ENCODE peak calls at places on chromosomes 11 and 22, in five cellular contexts. L is endothelial cell of umbilical vein, C is pancreas, T is prostate gland, N is RWPE2. G is an unnamed sample.

GRCh38 chr22:32701021-32701420 is 100.5 kb upstream of the TIMP3 start:
- DNase-seq in L (no peak), C (no peak), T (no peak), N (no peak), G (no peak)

GRCh38 chr22:22425783-22426624 is 82.5 kb downstream of the ZNF280B start:
- DNase-seq in L (no peak), C (no peak), T (no peak), N (no peak), G (no peak)

GRCh38 chr22:19716829-19717105 is 2.5 kb downstream of the SEPTIN5 start:
- DNase-seq in L (no peak), C (no peak), T (no peak), N (no peak), G (no peak)

GRCh38 chr11:77397631-77398030 is 76.3 kb downstream of the PAK1 start:
- DNase-seq in L (no peak), C (no peak), T (no peak), N (no peak), G (no peak)

GRCh38 chr11:119322360-119322739 is 5.4 kb upstream of the MCAM start:
- DNase-seq in L (peak), C (no peak), T (no peak), N (no peak), G (no peak)

GRCh38 chr11:62948765-62949320 is 27.7 kb upstream of the CHRM1 start:
- DNase-seq in L (no peak), C (no peak), T (no peak), N (no peak), G (no peak)

GRCh38 chr11:108733479-108734116 is 68.7 kb downstream of the DDX10 start:
- DNase-seq in L (peak), C (no peak), T (no peak), N (no peak), G (no peak)

GRCh38 chr11:32353884-32354283 is 81.5 kb downstream of the WT1 start:
- DNase-seq in L (no peak), C (no peak), T (no peak), N (no peak), G (no peak)

GRCh38 chr11:130001491-130002351 is 914 bp downstream of the PRDM10 start:
- DNase-seq in L (peak), C (no peak), T (peak), N (no peak), G (peak)

GRCh38 chr22:23282089-23282501 is 101.8 kb downstream of the BCR start:
- DNase-seq in L (peak), C (peak), T (peak), N (peak), G (peak)

GRCh38 chr22:50206599-50206998 is 5.8 kb downstream of the SELENOO start:
- DNase-seq in L (peak), C (peak), T (no peak), N (no peak), G (peak)

GRCh38 chr11:14393889-14394288 is 34.9 kb upstream of the RRAS2 start:
- DNase-seq in L (no peak), C (no peak), T (no peak), N (no peak), G (no peak)

GRCh38 chr11:69641681-69642548 is 959 bp downstream of the CCND1 start:
- DNase-seq in L (peak), C (no peak), T (no peak), N (peak), G (no peak)

GRCh38 chr22:50542416-50542927 is 3.2 kb upstream of the KLHDC7B start:
- DNase-seq in L (no peak), C (no peak), T (no peak), N (no peak), G (no peak)

GRCh38 chr22:25781801-25782200 is 39.8 kb downstream of the MYO18B start:
- DNase-seq in L (no peak), C (no peak), T (no peak), N (no peak), G (no peak)

GRCh38 chr11:62554377-62554776 is 7.8 kb upstream of the AHNAK start:
- DNase-seq in L (no peak), C (no peak), T (no peak), N (no peak), G (no peak)

GRCh38 chr11:62553839-62554361 is 7.3 kb upstream of the AHNAK start:
- DNase-seq in L (no peak), C (no peak), T (no peak), N (peak), G (no peak)

GRCh38 chr11:134047586-134047999 is 21.3 kb upstream of the JAM3 start:
- DNase-seq in L (no peak), C (no peak), T (no peak), N (peak), G (no peak)

GRCh38 chr11:129911298-129911697 is 15.9 kb upstream of the NFRKB start:
- DNase-seq in L (peak), C (no peak), T (no peak), N (no peak), G (no peak)

GRCh38 chr11:6632116-6633073 is 13.2 kb upstream of the TPP1 start:
- DNase-seq in L (no peak), C (no peak), T (no peak), N (no peak), G (no peak)

GRCh38 chr11:17314232-17314547 is 37.4 kb upstream of the NCR3LG1 start:
- DNase-seq in L (peak), C (no peak), T (no peak), N (no peak), G (no peak)

GRCh38 chr22:20015971-20016733 is 471 bp downstream of the ARVCF start:
- DNase-seq in L (peak), C (peak), T (no peak), N (no peak), G (peak)

GRCh38 chr11:61834278-61835004 is 6.3 kb downstream of the FADS2 start:
- DNase-seq in L (peak), C (no peak), T (no peak), N (peak), G (no peak)

GRCh38 chr11:112504056-112504455 is 243.4 kb upstream of the PLET1 start:
- DNase-seq in L (no peak), C (no peak), T (no peak), N (no peak), G (no peak)

GRCh38 chr11:67344264-67344663 is 9.1 kb downstream of the POLD4 start:
- DNase-seq in L (no peak), C (no peak), T (no peak), N (no peak), G (no peak)

GRCh38 chr11:68579455-68579854 is 104.9 kb upstream of the GAL start:
- DNase-seq in L (no peak), C (no peak), T (no peak), N (no peak), G (no peak)
- H3K27ac ChIP-seq in L (no peak), C (no peak), T (no peak), N (no peak), G (no peak)

GRCh38 chr11:11981840-11982239 is 26.6 kb downstream of the DKK3 start:
- DNase-seq in L (no peak), C (no peak), T (no peak), N (no peak), G (no peak)
- H3K27ac ChIP-seq in L (no peak), C (no peak), T (no peak), N (no peak), G (no peak)

GRCh38 chr11:86627776-86628455 is 44.5 kb downstream of the ME3 start:
- DNase-seq in L (no peak), C (no peak), T (no peak), N (no peak), G (no peak)
- H3K27ac ChIP-seq in L (no peak), C (no peak), T (no peak), N (no peak), G (no peak)

GRCh38 chr22:43827926-43828710 is 16.0 kb upstream of the EFCAB6 start:
- DNase-seq in L (no peak), C (no peak), T (no peak), N (no peak), G (no peak)
- H3K27ac ChIP-seq in L (no peak), C (no peak), T (no peak), N (no peak), G (peak)

GRCh38 chr22:46417769-46418168 is 82.3 kb downstream of the TRMU start:
- DNase-seq in L (no peak), C (no peak), T (no peak), N (no peak), G (no peak)
- H3K27ac ChIP-seq in L (no peak), C (no peak), T (no peak), N (no peak), G (no peak)

GRCh38 chr22:38997518-38997917 is 15.4 kb downstream of the APOBEC3B start:
- DNase-seq in L (no peak), C (no peak), T (no peak), N (no peak), G (no peak)

GRCh38 chr22:39007177-39007576 is 6.9 kb upstream of the APOBEC3C start:
- DNase-seq in L (no peak), C (no peak), T (no peak), N (no peak), G (no peak)

DNA sequence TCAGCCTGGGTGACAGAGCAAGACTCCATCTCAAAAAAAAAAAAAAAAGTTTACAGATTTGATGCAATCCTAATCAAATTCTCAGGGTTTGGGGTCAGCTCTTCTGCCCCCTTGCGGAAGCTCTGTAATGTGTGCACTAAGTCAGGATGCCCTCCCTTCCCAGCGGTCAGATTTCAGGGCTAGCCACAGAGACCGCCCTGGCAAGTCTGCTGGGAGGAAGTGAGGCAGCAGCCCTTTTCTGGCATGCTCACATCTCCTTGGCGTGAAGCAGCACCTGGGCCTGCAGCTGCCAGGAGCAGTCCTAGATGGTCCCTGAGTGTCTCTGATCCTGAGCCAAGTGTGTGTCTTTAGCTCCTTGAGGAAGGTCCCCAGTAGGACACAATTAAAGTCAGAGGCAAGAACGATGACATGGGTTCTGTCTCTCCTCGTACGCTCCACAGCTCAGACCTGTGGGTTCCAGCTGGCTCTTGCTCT is 10.9 kb upstream of the APOBEC3C start:
- DNase-seq in L (peak), C (peak), T (peak), N (peak), G (peak)
- H3K27ac ChIP-seq in L (no peak), C (no peak), T (no peak), N (no peak), G (peak)

GRCh38 chr11:114152785-114153184 is 93.3 kb downstream of the ZBTB16 start:
- DNase-seq in L (no peak), C (no peak), T (no peak), N (no peak), G (no peak)
- H3K27ac ChIP-seq in L (no peak), C (no peak), T (peak), N (peak), G (peak)

G was measured in lower lobe of right lung.